ENCODE peak calls at places on chromosomes 5 and 9, in seven cellular contexts. X, U, T, R, H, M and C are unnamed samples.

GRCh38 chr5:1883120-1883924 is 597 bp upstream of the IRX4 start:
- DNase-seq in U (no peak), X (no peak), H (no peak), T (no peak), M (no peak), R (peak; percentile 80), C (no peak)

GRCh38 chr9:110799396-110799795 is 130.8 kb downstream of the MUSK start:
- DNase-seq in R (no peak), U (no peak), H (no peak), T (no peak), X (no peak), M (no peak), C (no peak)

GRCh38 chr9:112038017-112038408 is 137.1 kb downstream of the SUSD1 start:
- DNase-seq in R (no peak), H (no peak), M (no peak), T (no peak), X (no peak), U (no peak), C (no peak)

GRCh38 chr9:30713279-30713678 is 1671.2 kb upstream of the ACO1 start:
- DNase-seq in M (no peak), H (no peak), R (no peak), X (no peak), U (no peak), T (no peak), C (no peak)

GRCh38 chr9:35563791-35564197 is 41.3 kb upstream of the TESK1 start:
- DNase-seq in H (no peak), X (peak; percentile 57), U (peak; percentile 51), T (peak; percentile 88), M (peak; percentile 74), R (peak; percentile 68), C (no peak)

GRCh38 chr5:174187481-174187880 is 142.0 kb downstream of the NSG2 start:
- DNase-seq in H (no peak), U (no peak), X (no peak), M (no peak), R (no peak), T (no peak), C (no peak)

GRCh38 chr5:174642816-174643405 is 81.5 kb upstream of the MSX2 start:
- DNase-seq in M (no peak), U (no peak), X (no peak), R (no peak), T (no peak), H (peak; percentile 42), C (no peak)

GRCh38 chr5:124157320-124157719 is 589.1 kb downstream of the ZNF608 start:
- DNase-seq in R (no peak), X (no peak), M (no peak), U (no peak), H (no peak), T (no peak), C (peak; percentile 38)

GRCh38 chr9:136051568-136052432 is 43.3 kb downstream of the NACC2 start:
- DNase-seq in R (peak; percentile 76), M (no peak), U (peak; percentile 57), H (peak; percentile 96), X (peak; percentile 35), T (no peak), C (peak; percentile 93)

GRCh38 chr9:134223091-134223490 is 58.7 kb upstream of the RNU6ATAC start:
- DNase-seq in H (no peak), M (no peak), X (no peak), U (no peak), T (no peak), R (peak; percentile 45), C (no peak)

GRCh38 chr5:4000960-4001359 is 405.3 kb downstream of the IRX1 start:
- DNase-seq in H (no peak), X (no peak), R (no peak), U (no peak), M (no peak), T (no peak), C (no peak)

GRCh38 chr5:3997670-3998069 is 402.0 kb downstream of the IRX1 start:
- DNase-seq in T (no peak), H (no peak), U (no peak), M (no peak), R (no peak), X (no peak), C (no peak)

GRCh38 chr5:3995954-3996619 is 400.5 kb downstream of the IRX1 start:
- DNase-seq in T (no peak), X (no peak), U (no peak), R (no peak), M (no peak), H (no peak), C (no peak)

GRCh38 chr5:3996871-3997410 is 401.3 kb downstream of the IRX1 start:
- DNase-seq in T (no peak), R (no peak), X (no peak), H (no peak), U (no peak), M (no peak), C (no peak)

GRCh38 chr5:3999929-4000328 is 404.3 kb downstream of the IRX1 start:
- DNase-seq in X (no peak), M (no peak), R (no peak), H (no peak), T (no peak), U (no peak), C (no peak)
- H3K9me3 ChIP-seq in X (no peaks in the 10 kb centered on the region), M (no peaks in the 10 kb centered on the region), R (no peaks in the 10 kb centered on the region), H (no peaks in the 10 kb centered on the region), T (no peaks in the 10 kb centered on the region), U (no peaks in the 10 kb centered on the region), C (peaks cover 46% of the 10 kb centered on the region)

GRCh38 chr5:67140413-67140812 is 56.2 kb downstream of the CD180 start:
- DNase-seq in X (no peak), U (no peak), T (no peak), R (no peak), H (no peak), M (no peak), C (no peak)

GRCh38 chr5:67133217-67133616 is 63.4 kb downstream of the CD180 start:
- DNase-seq in U (no peak), H (no peak), R (no peak), T (no peak), M (no peak), X (no peak), C (no peak)

GRCh38 chr5:67129768-67130167 is 66.8 kb downstream of the CD180 start:
- DNase-seq in X (no peak), R (no peak), H (no peak), U (no peak), T (no peak), M (no peak), C (no peak)

GRCh38 chr5:67133781-67134180 is 62.8 kb downstream of the CD180 start:
- DNase-seq in X (no peak), M (no peak), R (no peak), T (no peak), U (no peak), H (no peak), C (no peak)

DNA sequence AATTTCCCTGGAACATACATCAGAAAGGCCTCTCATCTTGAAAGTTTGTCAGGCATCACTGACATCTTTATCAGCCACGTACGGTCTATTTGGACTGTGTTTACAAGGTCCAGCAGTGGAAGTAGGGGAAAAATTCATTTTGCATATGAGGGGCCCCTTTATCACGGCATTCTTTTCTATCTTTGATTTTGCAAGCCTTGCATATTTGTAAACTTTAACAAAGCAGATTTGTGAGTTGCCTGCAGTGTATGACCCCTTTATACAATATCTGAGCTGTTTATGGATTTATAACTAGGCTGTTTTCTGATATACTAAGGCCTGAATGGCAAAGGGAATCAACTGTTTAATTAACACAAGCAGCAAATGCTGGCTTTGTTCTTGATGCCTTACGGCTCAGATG is 61.2 kb downstream of the CD180 start:
- DNase-seq in X (no peak), T (no peak), M (no peak), H (no peak), R (no peak), U (no peak), C (no peak)
- H3K9me3 ChIP-seq in X (no peaks in the 10 kb centered on the region), T (no peaks in the 10 kb centered on the region), M (no peaks in the 10 kb centered on the region), H (no peaks in the 10 kb centered on the region), R (no peaks in the 10 kb centered on the region), U (no peaks in the 10 kb centered on the region), C (no peaks in the 10 kb centered on the region)

DNA sequence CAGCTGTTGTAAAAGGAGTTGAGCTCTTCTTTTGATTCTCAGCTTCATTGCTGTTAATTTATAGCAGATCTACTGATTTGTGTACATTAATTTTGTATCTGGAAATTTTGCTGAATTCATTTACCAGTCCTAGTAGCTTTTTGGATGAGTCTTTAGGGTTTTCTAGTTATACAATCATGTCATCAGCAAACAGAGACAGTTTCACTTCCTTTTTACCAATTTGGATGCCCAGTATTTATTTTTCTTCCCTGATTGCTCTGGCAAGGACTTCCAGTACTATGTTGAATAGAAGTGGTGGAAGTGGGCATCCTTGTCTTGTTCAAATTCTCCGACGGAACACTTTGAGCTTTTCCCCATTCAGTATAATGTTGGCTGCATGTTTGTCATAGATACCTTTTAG is 398.9 kb upstream of the POU5F2 start:
- DNase-seq in U (no peak), R (no peak), M (no peak), T (no peak), H (no peak), X (no peak), C (no peak)
- H3K9me3 ChIP-seq in U (no peaks in the 10 kb centered on the region), R (no peaks in the 10 kb centered on the region), M (peaks cover 15% of the 10 kb centered on the region), T (no peaks in the 10 kb centered on the region), H (no peaks in the 10 kb centered on the region), X (no peaks in the 10 kb centered on the region), C (no peaks in the 10 kb centered on the region)

GRCh38 chr5:8844847-8845246 is 701.0 kb downstream of the SEMA5A start:
- DNase-seq in H (no peak), X (no peak), U (no peak), R (no peak), M (no peak), T (no peak), C (no peak)

GRCh38 chr5:8848362-8848761 is 697.5 kb downstream of the SEMA5A start:
- DNase-seq in X (no peak), H (no peak), T (no peak), R (peak; percentile 69), U (no peak), M (no peak), C (no peak)

GRCh38 chr5:8845316-8845715 is 700.6 kb downstream of the SEMA5A start:
- DNase-seq in U (no peak), M (no peak), T (no peak), R (no peak), X (no peak), H (no peak), C (no peak)

GRCh38 chr5:8851101-8851500 is 694.8 kb downstream of the SEMA5A start:
- DNase-seq in R (peak; percentile 10), M (no peak), H (no peak), U (no peak), X (no peak), T (no peak), C (no peak)

GRCh38 chr5:8848997-8849585 is 696.8 kb downstream of the SEMA5A start:
- DNase-seq in X (no peak), R (no peak), M (no peak), H (no peak), U (no peak), T (no peak), C (no peak)
- H3K9me3 ChIP-seq in X (no peaks in the 10 kb centered on the region), R (no peaks in the 10 kb centered on the region), M (no peaks in the 10 kb centered on the region), H (no peaks in the 10 kb centered on the region), U (no peaks in the 10 kb centered on the region), T (no peaks in the 10 kb centered on the region), C (no peaks in the 10 kb centered on the region)